ENCODE peak calls at places on chromosomes 5 and 9, in eight cellular contexts. Q, A, G, M, F, X, T and S are unnamed samples.

GRCh38 chr5:1846583-1846982 is 36.1 kb downstream of the IRX4 start:
- DNase-seq in Q (no peak), A (no peak), G (no peak), M (no peak), F (no peak), X (no peak), T (no peak), S (no peak)

GRCh38 chr9:96061293-96061987 is 185.9 kb downstream of the ERCC6L2 start:
- DNase-seq in Q (no peak), A (peak; percentile 10), G (no peak), M (no peak), F (peak; percentile 54), X (peak; percentile 65), T (peak; percentile 38), S (peak; percentile 32)

GRCh38 chr9:128389395-128390149 is 18.4 kb downstream of the URM1 start:
- DNase-seq in Q (no peak), A (no peak), G (no peak), M (no peak), F (no peak), X (no peak), T (no peak), S (no peak)

GRCh38 chr9:97398999-97399758 is 12.7 kb upstream of the TDRD7 start:
- DNase-seq in Q (peak; percentile 86), A (peak; percentile 73), G (peak; percentile 40), M (no peak), F (peak; percentile 74), X (peak; percentile 76), T (peak; percentile 23), S (peak; percentile 66)

GRCh38 chr5:53543401-53543800 is 17.0 kb upstream of the NDUFS4 start:
- DNase-seq in Q (no peak), A (no peak), G (no peak), M (no peak), F (peak; percentile 78), X (no peak), T (no peak), S (no peak)

GRCh38 chr9:131276107-131276888 is at the start of gene FAM78A:
- DNase-seq in Q (peak; percentile 57), A (no peak), G (no peak), M (no peak), F (peak; percentile 91), X (peak; percentile 60), T (no peak), S (no peak)

GRCh38 chr5:175573493-175574269 is 84.2 kb upstream of the HRH2 start:
- DNase-seq in Q (no peak), A (no peak), G (no peak), M (no peak), F (no peak), X (no peak), T (no peak), S (no peak)

GRCh38 chr9:129685220-129685932 is 19.9 kb downstream of the PRRX2 start:
- DNase-seq in Q (no peak), A (peak; percentile 68), G (no peak), M (no peak), F (no peak), X (no peak), T (no peak), S (no peak)

GRCh38 chr9:83280259-83280658 is 217.3 kb upstream of the RASEF start:
- DNase-seq in Q (no peak), A (no peak), G (no peak), M (no peak), F (no peak), X (peak; percentile 17), T (no peak), S (no peak)

GRCh38 chr5:60161340-60161934 is 267.9 kb upstream of the PDE4D start:
- DNase-seq in Q (no peak), A (peak; percentile 8), G (no peak), M (peak; percentile 4), F (no peak), X (peak; percentile 28), T (no peak), S (peak; percentile 7)

GRCh38 chr5:150377964-150378694 is 20.6 kb downstream of the TCOF1 start:
- DNase-seq in Q (no peak), A (no peak), G (no peak), M (no peak), F (no peak), X (no peak), T (no peak), S (no peak)

GRCh38 chr9:118331622-118332045 is 627.4 kb downstream of the TLR4 start:
- DNase-seq in Q (no peak), A (no peak), G (no peak), M (no peak), F (no peak), X (no peak), T (no peak), S (no peak)

GRCh38 chr5:132653716-132654115 is 4.3 kb upstream of the IL13 start:
- DNase-seq in Q (no peak), A (no peak), G (no peak), M (no peak), F (no peak), X (no peak), T (no peak), S (no peak)

GRCh38 chr5:117888688-117889087 is 1099.7 kb downstream of the DTWD2 start:
- DNase-seq in Q (no peak), A (no peak), G (no peak), M (peak; percentile 27), F (no peak), X (no peak), T (no peak), S (peak; percentile 2)

GRCh38 chr9:89452561-89452960 is 45.4 kb downstream of the SEMA4D start:
- DNase-seq in Q (no peak), A (no peak), G (no peak), M (no peak), F (no peak), X (no peak), T (no peak), S (no peak)

GRCh38 chr5:1110930-1111726 is 735 bp downstream of the SLC12A7 start:
- DNase-seq in Q (no peak), A (no peak), G (no peak), M (no peak), F (peak; percentile 42), X (peak; percentile 15), T (no peak), S (no peak)

GRCh38 chr9:31996331-31996730 is 388.1 kb upstream of the ACO1 start:
- DNase-seq in Q (no peak), A (peak; percentile 4), G (no peak), M (no peak), F (no peak), X (no peak), T (no peak), S (no peak)

GRCh38 chr9:131625848-131626670 is 80.7 kb downstream of the PRRT1B start:
- DNase-seq in Q (no peak), A (no peak), G (no peak), M (no peak), F (no peak), X (peak; percentile 35), T (no peak), S (no peak)

GRCh38 chr9:27487128-27487527 is 37.0 kb upstream of the IFNK start:
- DNase-seq in Q (no peak), A (no peak), G (no peak), M (no peak), F (no peak), X (no peak), T (no peak), S (no peak)

GRCh38 chr9:13717356-13718057 is 438.0 kb upstream of the MPDZ start:
- DNase-seq in Q (no peak), A (no peak), G (no peak), M (no peak), F (no peak), X (peak; percentile 43), T (no peak), S (no peak)

GRCh38 chr9:87864915-87865314 is 17.8 kb upstream of the SPATA31E1 start:
- DNase-seq in Q (no peak), A (no peak), G (no peak), M (no peak), F (no peak), X (no peak), T (no peak), S (no peak)

DNA sequence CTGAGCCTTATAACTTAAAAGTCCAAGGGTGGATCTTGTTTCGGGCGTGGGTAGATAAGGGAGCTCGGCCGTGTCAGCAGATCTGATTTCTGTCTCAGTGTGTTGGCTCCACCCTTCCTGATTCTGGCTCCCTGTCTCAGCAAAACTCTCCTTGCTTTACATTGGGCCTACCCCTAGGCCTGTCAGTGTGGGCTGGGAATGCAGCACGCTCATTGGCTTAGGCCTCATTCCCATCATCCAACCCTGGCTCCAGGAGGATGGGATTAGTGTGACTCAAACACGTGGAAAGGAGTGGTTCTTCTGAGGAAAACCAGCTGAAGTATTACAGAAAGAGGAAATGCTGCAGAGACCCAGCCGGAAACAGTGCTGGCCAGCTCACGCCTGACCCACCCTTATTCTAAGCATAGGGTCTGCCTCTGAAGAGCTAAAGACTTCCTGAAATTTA is 59.9 kb downstream of the ZFAND5 start:
- DNase-seq in Q (peak; percentile 89), A (peak; percentile 95), G (peak; percentile 64), M (no peak), F (peak; percentile 16), X (peak; percentile 95), T (peak; percentile 46), S (no peak)
- TF ChIP-seq POLR2A in Q (peak; percentile 96), A (peak; percentile 6), G (no peak), M (no peak), F (no peak), X (peak; percentile 50), T (peak; percentile 54), S (no peak)

GRCh38 chr5:22057012-22057411 is 796.1 kb downstream of the CDH12 start:
- DNase-seq in Q (no peak), A (no peak), G (no peak), M (no peak), F (no peak), X (no peak), T (no peak), S (no peak)
- TF ChIP-seq POLR2AphosphoS5 in Q (no peak), A (no peak), G (no peak), M (no peak), F (no peak), X (no peak), T (no peak), S (no peak)

DNA sequence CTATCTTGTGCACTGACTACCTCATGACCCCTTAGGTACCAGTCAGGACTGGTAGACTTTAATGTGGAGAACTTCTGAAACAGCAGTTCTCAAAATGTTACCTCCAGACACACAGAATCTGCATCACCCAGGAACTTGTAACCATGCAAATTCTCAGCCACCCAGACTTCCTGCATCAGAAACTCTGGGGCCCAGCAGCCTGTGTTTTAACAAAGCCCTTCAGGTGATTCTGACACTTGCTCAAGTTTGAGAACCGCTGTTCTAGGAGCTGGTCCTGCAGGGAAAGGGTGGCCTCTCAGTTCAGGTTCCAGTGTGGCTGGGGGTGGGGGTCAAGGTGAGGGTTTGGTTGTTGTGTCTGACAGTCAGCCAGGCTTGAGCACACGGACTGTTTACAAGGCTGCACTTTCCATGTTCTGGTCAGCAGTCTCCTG is 28.4 kb downstream of the ZFP62 start:
- DNase-seq in Q (peak; percentile 39), A (no peak), G (no peak), M (no peak), F (no peak), X (no peak), T (no peak), S (no peak)
- TF ChIP-seq POLR2A in Q (no peak), A (no peak), G (no peak), M (peak; percentile 72), F (no peak), X (no peak), T (no peak), S (peak; percentile 26)

DNA sequence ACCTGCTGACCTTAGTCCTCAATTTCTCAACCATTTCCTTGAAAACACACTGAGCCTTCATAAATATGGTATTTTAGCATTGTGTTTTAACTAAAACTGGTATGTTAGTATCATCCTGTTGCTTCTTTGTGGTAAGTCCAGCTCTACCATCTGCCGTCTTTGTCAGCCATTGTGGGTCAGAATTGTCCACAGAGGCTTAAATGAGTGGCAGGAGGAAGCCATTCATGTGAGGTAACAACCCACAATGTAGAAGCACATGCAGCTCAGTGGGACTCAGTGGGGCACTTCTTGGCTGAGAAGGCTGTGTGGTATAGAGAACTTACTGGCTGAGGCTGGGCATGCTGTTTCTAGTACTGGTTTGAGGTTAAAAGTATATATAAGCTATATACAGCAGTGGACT is 149.2 kb upstream of the NR3C1 start:
- DNase-seq in Q (no peak), A (no peak), G (no peak), M (no peak), F (no peak), X (no peak), T (no peak), S (no peak)
- TF ChIP-seq POLR2AphosphoS5 in Q (no peak), A (no peak), G (no peak), M (no peak), F (no peak), X (no peak), T (no peak), S (no peak)